ENCODE peak calls at places on chromosomes 7 and 10, in ten cellular contexts. L is colonic mucosa; T is A549; Z is esophagus squamous epithelium; S is Panc1; P is HFFc6; N is BE2C; R is CD4-positive, alpha-beta T cell; C is coronary artery; U is HCT116. H is an unnamed sample.

GRCh38 chr7:45919231-45919825 is 1.7 kb downstream of the IGFBP3 start:
- DNase-seq in T (no peak), N (no peak), S (no peak), C (no peak), Z (no peak), U (no peak), L (no peak), P (no peak), R (no peak), H (no peak)

GRCh38 chr10:96478317-96478716 is 35.4 kb downstream of the TLL2 start:
- DNase-seq in C (no peak), N (no peak), R (no peak), S (no peak), P (no peak), U (no peak), T (no peak), L (no peak), Z (no peak), H (no peak)

GRCh38 chr10:57716884-57717283 is 550.8 kb downstream of the IPMK start:
- DNase-seq in Z (no peak), U (no peak), N (no peak), C (no peak), R (no peak), L (no peak), S (no peak), P (peak), T (peak), H (no peak)

GRCh38 chr7:98922392-98923107 is 44.2 kb downstream of the TRRAP start:
- DNase-seq in N (no peak), T (peak), C (no peak), P (no peak), U (no peak), R (no peak), S (no peak), L (no peak), Z (no peak), H (no peak)

GRCh38 chr10:62121197-62121550 is 147.5 kb downstream of the RTKN2 start:
- DNase-seq in R (no peak), T (no peak), P (no peak), U (no peak), S (no peak), C (no peak), L (no peak), Z (no peak), N (no peak), H (no peak)

GRCh38 chr10:7406712-7407333 is 4.0 kb downstream of the SFMBT2 start:
- DNase-seq in U (no peak), P (no peak), L (no peak), N (no peak), Z (no peak), T (no peak), R (no peak), S (no peak), C (no peak), H (no peak)

GRCh38 chr10:11934262-11934661 is 108.3 kb downstream of the UPF2 start:
- DNase-seq in C (no peak), U (no peak), S (no peak), N (no peak), R (no peak), Z (no peak), T (no peak), L (peak), P (no peak), H (no peak)

GRCh38 chr10:90227259-90227658 is 525.9 kb downstream of the KIF20B start:
- DNase-seq in T (no peak), R (no peak), L (no peak), N (no peak), Z (no peak), P (no peak), C (no peak), U (peak), S (peak), H (no peak)

GRCh38 chr10:1297566-1298301 is 241.5 kb downstream of the WDR37 start:
- DNase-seq in P (no peak), S (no peak), T (no peak), R (no peak), L (no peak), Z (no peak), N (peak), U (no peak), C (no peak), H (no peak)

GRCh38 chr7:9709211-9709610 is 1264.5 kb upstream of the PHF14 start:
- DNase-seq in T (no peak), C (no peak), Z (no peak), L (no peak), P (no peak), S (no peak), U (no peak), R (no peak), N (no peak), H (no peak)

GRCh38 chr7:114590298-114590697 is 175.7 kb downstream of the FOXP2 start:
- DNase-seq in L (no peak), S (no peak), P (no peak), Z (no peak), N (no peak), C (no peak), U (no peak), R (no peak), T (no peak), H (no peak)

GRCh38 chr7:155392726-155393570 is 65.0 kb upstream of the EN2 start:
- DNase-seq in R (no peak), U (peak), N (no peak), C (no peak), P (peak), S (no peak), Z (no peak), T (peak), L (no peak), H (no peak)

GRCh38 chr10:123157210-123157609 is 3.0 kb downstream of the BUB3 start:
- DNase-seq in P (peak), S (no peak), R (no peak), C (no peak), N (no peak), L (no peak), T (no peak), U (no peak), Z (no peak), H (no peak)

GRCh38 chr7:4227105-4228010 is 454.7 kb upstream of the FOXK1 start:
- DNase-seq in S (no peak), C (no peak), U (no peak), N (no peak), L (no peak), Z (no peak), P (no peak), R (no peak), T (no peak), H (no peak)

GRCh38 chr10:61081331-61081730 is 137.3 kb upstream of the RHOBTB1 start:
- DNase-seq in L (no peak), U (no peak), T (no peak), Z (no peak), S (no peak), C (no peak), P (no peak), N (no peak), R (no peak), H (no peak)

GRCh38 chr10:20970044-20970443 is 72.9 kb upstream of the NEBL start:
- DNase-seq in N (no peak), R (no peak), S (peak), T (no peak), Z (no peak), C (no peak), P (no peak), L (no peak), U (no peak), H (no peak)

GRCh38 chr10:32055478-32056135 is 618 bp downstream of the KIF5B start:
- DNase-seq in L (peak), Z (peak), P (peak), N (peak), T (peak), S (no peak), C (peak), U (no peak), R (peak), H (peak)

GRCh38 chr7:46764100-46764941 is 817.6 kb downstream of the TNS3 start:
- DNase-seq in U (peak), C (peak), R (no peak), L (peak), S (peak), P (peak), N (peak), Z (no peak), T (peak), H (no peak)

GRCh38 chr10:124508070-124508667 is 46.5 kb downstream of the LHPP start:
- DNase-seq in R (no peak), U (no peak), N (no peak), T (no peak), Z (no peak), P (no peak), S (no peak), L (no peak), C (no peak), H (no peak)

GRCh38 chr10:132403511-132404168 is 6.6 kb downstream of the PWWP2B start:
- DNase-seq in S (no peak), R (no peak), U (no peak), L (no peak), C (no peak), Z (no peak), P (no peak), N (no peak), T (no peak), H (no peak)

GRCh38 chr10:76874151-76874550 is 763.5 kb downstream of the KCNMA1 start:
- DNase-seq in L (no peak), C (peak), P (no peak), N (no peak), T (no peak), U (no peak), S (no peak), R (no peak), Z (no peak), H (no peak)

GRCh38 chr7:170551-171363 is 21.6 kb upstream of the FAM20C start:
- DNase-seq in S (no peak), N (no peak), P (no peak), T (no peak), C (no peak), Z (no peak), U (no peak), L (peak), R (no peak), H (no peak)

GRCh38 chr10:132920101-132920925 is 22.1 kb downstream of the CFAP46 start:
- DNase-seq in N (no peak), T (no peak), S (no peak), U (no peak), R (no peak), L (no peak), P (no peak), C (no peak), Z (no peak), H (no peak)

GRCh38 chr7:100654908-100655831 is 1.1 kb downstream of the ACTL6B start:
- DNase-seq in U (no peak), L (no peak), N (no peak), P (no peak), C (no peak), S (no peak), Z (no peak), R (no peak), T (no peak), H (no peak)

GRCh38 chr10:24393206-24393605 is 184.3 kb downstream of the KIAA1217 start:
- DNase-seq in Z (no peak), R (no peak), U (no peak), N (no peak), L (no peak), C (no peak), P (no peak), T (no peak), S (no peak), H (no peak)

GRCh38 chr10:108801775-108802516 is 1121.4 kb downstream of the XPNPEP1 start:
- DNase-seq in R (no peak), P (peak), U (no peak), N (no peak), S (no peak), Z (no peak), C (no peak), L (no peak), T (no peak), H (no peak)

GRCh38 chr7:127953966-127954365 is 77.3 kb downstream of the LRRC4 start:
- DNase-seq in P (no peak), S (no peak), C (no peak), T (no peak), L (no peak), R (no peak), U (no peak), Z (no peak), N (no peak), H (no peak)

GRCh38 chr10:33008499-33009243 is 50.6 kb upstream of the ITGB1 start:
- DNase-seq in R (peak), C (no peak), Z (no peak), P (peak), L (peak), N (peak), T (peak), U (peak), S (peak), H (no peak)

GRCh38 chr7:132708501-132708900 is 132.2 kb upstream of the PLXNA4 start:
- DNase-seq in C (no peak), L (no peak), T (no peak), P (no peak), U (no peak), Z (no peak), R (no peak), N (no peak), S (no peak), H (no peak)

GRCh38 chr7:121872831-121873764 is at the start of gene PTPRZ1:
- DNase-seq in S (no peak), P (no peak), R (no peak), C (no peak), U (no peak), L (peak), N (peak), T (no peak), Z (no peak), H (peak)

GRCh38 chr10:21496285-21497176 is 29.0 kb downstream of the SKIDA1 start:
- DNase-seq in R (peak), C (peak), N (peak), S (no peak), P (peak), U (no peak), L (peak), Z (no peak), T (peak), H (peak)

GRCh38 chr10:126250045-126250444 is 138.2 kb downstream of the ADAM12 start:
- DNase-seq in Z (no peak), R (no peak), C (no peak), N (no peak), T (no peak), L (no peak), U (no peak), S (no peak), P (no peak), H (no peak)

GRCh38 chr10:132743925-132744490 is 41.9 kb downstream of the NKX6-2 start:
- DNase-seq in C (no peak), L (no peak), R (no peak), T (no peak), Z (no peak), P (no peak), N (no peak), S (no peak), U (no peak), H (no peak)

GRCh38 chr10:31129261-31129660 is 97.6 kb upstream of the ZNF438 start:
- DNase-seq in P (peak), T (peak), C (peak), S (no peak), R (no peak), L (peak), Z (no peak), N (peak), U (no peak), H (no peak)

GRCh38 chr10:48684792-48685651 is at the start of gene WDFY4:
- DNase-seq in C (no peak), R (no peak), U (no peak), T (no peak), Z (no peak), P (no peak), S (no peak), L (no peak), N (no peak), H (peak)

GRCh38 chr10:9012312-9012711 is 957.8 kb downstream of the GATA3 start:
- DNase-seq in P (no peak), S (no peak), U (no peak), T (no peak), C (no peak), N (no peak), L (no peak), Z (no peak), R (no peak), H (no peak)

GRCh38 chr10:14048930-14049613 is 281.7 kb downstream of the FRMD4A start:
- DNase-seq in C (no peak), N (no peak), R (no peak), P (no peak), L (no peak), T (peak), S (no peak), Z (no peak), U (no peak), H (no peak)

GRCh38 chr10:99912057-99912456 is 97.7 kb downstream of the DNMBP start:
- DNase-seq in Z (no peak), N (no peak), R (no peak), P (no peak), U (no peak), T (no peak), C (no peak), L (no peak), S (no peak), H (no peak)

GRCh38 chr10:99908512-99908911 is 101.2 kb downstream of the DNMBP start:
- DNase-seq in R (no peak), U (no peak), N (no peak), T (no peak), S (no peak), C (no peak), L (no peak), P (no peak), Z (no peak), H (no peak)

GRCh38 chr10:99905971-99906370 is 103.8 kb downstream of the DNMBP start:
- DNase-seq in N (no peak), U (no peak), Z (no peak), P (no peak), C (no peak), L (no peak), T (no peak), S (no peak), R (no peak), H (no peak)

DNA sequence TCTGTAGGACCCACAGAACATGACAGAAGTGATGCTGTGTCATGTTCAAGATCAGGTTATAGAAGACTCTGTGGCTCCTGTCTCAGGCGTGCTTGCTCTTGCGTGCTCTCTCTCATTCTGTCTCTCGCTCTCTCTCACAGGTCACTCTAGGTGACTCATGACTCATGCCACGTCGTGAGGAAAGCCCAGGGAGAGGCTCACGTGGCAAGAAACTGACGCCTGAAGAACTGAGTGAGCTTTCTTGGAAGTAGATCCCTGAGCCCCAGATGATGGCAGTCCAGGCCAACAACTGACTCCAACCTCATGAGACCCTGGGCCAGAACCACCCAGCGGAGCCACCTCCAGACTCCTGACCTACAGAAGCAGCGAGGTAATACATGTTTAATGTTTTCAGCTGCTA is 103.3 kb downstream of the DNMBP start:
- DNase-seq in S (peak), P (peak), R (no peak), L (no peak), T (peak), N (no peak), Z (no peak), C (no peak), U (peak), H (no peak)
- TF ChIP-seq CTCF in S (no peak), P (peak), R (no peak), L (no peak), T (peak), N (no peak), Z (no peak), C (no peak), U (peak), H (no peak)

DNA sequence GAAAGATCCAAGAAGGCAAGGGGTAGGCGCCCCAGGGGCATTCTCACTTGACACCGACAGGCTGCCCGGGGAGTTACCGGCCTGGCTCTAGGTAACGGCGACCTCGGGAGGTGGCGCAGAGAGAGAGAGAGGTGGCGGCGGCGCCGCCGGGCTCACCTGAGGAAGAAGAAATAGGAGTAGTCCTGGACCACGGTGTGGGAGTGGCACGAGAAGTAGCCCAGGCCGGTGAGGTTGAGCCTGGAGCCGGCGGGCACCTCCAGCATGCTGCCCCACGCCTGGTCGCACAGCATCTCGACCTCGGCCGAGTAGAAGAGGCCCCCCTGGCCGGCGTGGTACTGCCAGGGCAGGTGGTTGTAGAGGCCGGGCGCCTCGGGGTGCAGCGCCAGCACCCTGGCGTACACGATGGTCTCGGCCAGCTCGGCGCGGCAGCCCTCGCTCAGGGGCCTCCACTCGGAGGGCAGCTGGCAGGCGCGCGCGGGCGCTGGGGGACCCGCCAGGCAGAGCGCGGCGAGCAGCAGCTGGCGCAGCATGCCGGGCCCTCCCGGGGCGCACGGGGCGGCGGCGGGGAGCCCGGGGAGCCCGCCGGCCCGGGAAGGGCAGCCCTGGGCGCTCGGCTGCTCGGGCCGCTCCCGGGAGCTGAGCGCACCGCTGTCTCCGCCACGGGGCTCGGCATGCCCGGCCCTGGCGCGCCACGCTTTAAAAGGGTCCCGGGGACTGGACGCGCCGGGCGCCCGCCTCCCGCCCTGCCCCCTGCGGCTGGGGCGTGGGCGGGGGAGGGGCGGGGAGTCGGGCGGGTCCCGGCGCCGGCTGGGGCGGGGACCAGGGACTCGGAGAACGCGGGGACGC is at the start of gene CCDC3:
- DNase-seq in T (no peak), Z (no peak), P (no peak), U (no peak), S (no peak), L (peak), C (peak), N (peak), R (no peak), H (peak)
- TF ChIP-seq CTCF in T (no peak), Z (no peak), P (no peak), U (no peak), S (no peak), L (no peak), C (no peak), N (no peak), R (no peak), H (no peak)

DNA sequence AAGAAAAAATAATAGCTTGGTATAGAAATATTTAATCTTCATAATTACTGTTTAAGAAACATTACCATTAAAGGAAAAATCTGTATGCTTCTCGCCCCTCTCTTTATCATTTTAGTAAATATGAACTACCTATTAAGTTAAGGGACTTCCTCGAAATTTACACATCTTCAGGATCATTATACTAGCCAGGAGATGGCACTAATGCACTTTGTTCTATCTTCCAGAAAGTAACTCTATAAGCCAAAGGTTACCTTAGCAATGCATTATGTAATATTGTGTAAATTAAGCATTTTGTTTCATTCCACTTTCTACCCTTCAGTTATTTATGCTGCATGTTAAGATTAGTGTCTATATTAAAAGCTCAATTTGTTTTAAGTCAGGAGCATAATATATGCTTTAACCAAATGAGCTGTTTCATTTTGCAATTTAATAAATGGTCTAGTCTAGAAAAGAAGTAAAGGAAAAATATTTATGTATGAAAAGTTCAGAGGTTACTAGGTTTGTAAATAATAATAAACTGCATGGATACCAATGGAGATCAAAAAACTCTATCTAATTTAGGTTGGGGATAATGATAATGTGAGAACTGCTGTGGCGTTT is 128.4 kb downstream of the ANKRD7 start:
- DNase-seq in T (peak), C (no peak), N (no peak), U (peak), L (no peak), R (no peak), P (no peak), Z (no peak), S (peak), H (no peak)
- TF ChIP-seq CTCF in T (peak), C (no peak), N (no peak), U (peak), L (peak), R (no peak), P (no peak), Z (no peak), S (peak), H (peak)

GRCh38 chr10:69860290-69860689 is 58.6 kb downstream of the COL13A1 start:
- DNase-seq in Z (no peak), S (no peak), P (no peak), L (no peak), U (no peak), N (no peak), T (no peak), R (no peak), C (no peak), H (no peak)
- TF ChIP-seq CTCF in Z (no peak), S (no peak), P (no peak), L (no peak), U (no peak), N (no peak), T (no peak), R (no peak), C (no peak), H (no peak)

H was measured in type B pancreatic cell.